ENCODE peak calls at places on chromosomes 6 and 20, in seven cellular contexts. Z is CD4-positive, alpha-beta T cell; I is adrenal gland; P is AG09309; T is pancreas; C is fibroblast of mammary gland; R is GM06990. E is an unnamed sample.

GRCh38 chr20:57508831-57509230 is 16.1 kb downstream of the CTCFL start:
- DNase-seq in T (no peak), R (no peak), I (no peak), C (no peak), P (no peak), Z (no peak), E (no peak)

GRCh38 chr6:134165827-134166226 is 113.4 kb upstream of the SLC2A12 start:
- DNase-seq in C (peak; percentile 48), Z (no peak), T (no peak), R (no peak), P (no peak), I (no peak), E (no peak)

GRCh38 chr20:46683939-46684750 is 5.1 kb downstream of the TP53RK start:
- DNase-seq in Z (no peak), T (peak; percentile 63), R (no peak), C (peak; percentile 89), I (peak; percentile 72), P (no peak), E (no peak)

GRCh38 chr6:11458509-11458908 is 79.0 kb upstream of the TMEM170B start:
- DNase-seq in Z (no peak), R (no peak), C (no peak), T (no peak), P (no peak), I (no peak), E (no peak)

GRCh38 chr6:47352169-47352568 is 42.5 kb upstream of the TNFRSF21 start:
- DNase-seq in I (no peak), Z (no peak), P (no peak), R (no peak), C (no peak), T (no peak), E (no peak)

GRCh38 chr6:22952076-22952475 is 382.7 kb downstream of the HDGFL1 start:
- DNase-seq in R (no peak), P (no peak), I (no peak), Z (no peak), T (no peak), C (no peak), E (no peak)

GRCh38 chr6:146582857-146583256 is 15.9 kb upstream of the ADGB start:
- DNase-seq in I (peak; percentile 48), P (no peak), T (no peak), Z (no peak), C (peak; percentile 24), R (no peak), E (no peak)

GRCh38 chr20:40564997-40565680 is 123.9 kb downstream of the MAFB start:
- DNase-seq in Z (no peak), R (no peak), T (no peak), P (no peak), C (peak; percentile 92), I (peak; percentile 39), E (no peak)

GRCh38 chr6:37221585-37222124 is 35.9 kb upstream of the TBC1D22B start:
- DNase-seq in C (no peak), Z (no peak), I (no peak), T (no peak), P (no peak), R (no peak), E (no peak)

GRCh38 chr20:18543932-18544331 is 23.3 kb upstream of the SMIM26 start:
- DNase-seq in I (no peak), T (peak; percentile 96), Z (no peak), P (no peak), C (no peak), R (no peak), E (no peak)

GRCh38 chr6:73667798-73668197 is 14.0 kb upstream of the SLC17A5 start:
- DNase-seq in R (no peak), T (no peak), Z (no peak), P (no peak), I (no peak), C (no peak), E (no peak)

GRCh38 chr6:149545258-149545753 is 537 bp downstream of the PPIL4 start:
- DNase-seq in I (peak; percentile 48), R (peak; percentile 31), P (peak; percentile 21), Z (peak; percentile 53), C (peak; percentile 71), T (peak; percentile 45), E (no peak)
- TF ChIP-seq CTCF in I (no peak), R (peak; percentile 39), P (no peak), Z (no peak), C (no peak), T (no peak), E (peak; percentile 56)

DNA sequence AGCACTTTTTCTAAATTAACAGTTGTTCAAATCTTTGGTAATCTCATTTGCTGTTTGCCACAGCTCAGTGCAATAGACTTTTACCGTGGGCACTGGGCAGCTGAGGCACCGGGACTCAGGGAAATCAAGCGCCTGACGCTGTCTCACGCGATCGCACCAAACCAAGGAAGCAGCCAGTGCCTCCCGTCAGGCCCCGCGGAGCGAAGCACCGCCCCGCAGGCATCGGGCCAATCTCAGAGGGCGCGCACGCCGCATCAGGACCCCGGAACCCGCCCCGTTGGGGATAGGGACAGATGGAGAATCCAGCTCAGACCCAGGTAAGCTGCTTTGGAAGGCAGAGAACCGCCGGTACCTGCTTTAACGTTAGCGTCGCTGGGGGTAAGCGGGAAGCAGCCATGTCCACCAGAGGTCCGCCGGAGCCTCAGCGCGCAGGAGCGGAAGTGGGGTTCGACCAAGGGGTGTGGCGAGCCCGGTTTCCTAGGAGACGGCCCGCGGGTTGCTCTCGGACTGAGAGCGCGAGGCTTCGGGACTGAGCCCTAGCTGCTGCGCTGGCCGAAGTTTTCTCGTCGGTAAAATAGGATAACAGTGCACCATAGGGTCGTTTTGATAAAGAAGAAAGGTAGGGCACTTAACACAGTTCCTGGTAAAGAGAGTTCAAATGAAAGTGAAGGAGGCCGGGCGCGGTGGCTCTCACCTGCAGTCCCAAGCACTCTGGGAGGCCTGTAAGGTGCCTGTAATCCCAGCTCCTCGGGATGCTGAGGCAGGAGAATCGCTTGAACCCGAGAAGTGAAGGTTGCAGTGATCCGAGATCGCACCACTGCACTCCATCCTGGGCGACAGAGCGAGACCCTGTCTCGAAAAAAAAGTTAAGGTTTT is at the start of gene LYRM2:
- DNase-seq in T (peak; percentile 95), Z (peak; percentile 84), I (peak; percentile 96), R (peak; percentile 94), P (peak; percentile 55), C (peak; percentile 89), E (peak; percentile 98)
- TF ChIP-seq CTCF in T (no peak), Z (no peak), I (no peak), R (no peak), P (no peak), C (peak; percentile 3), E (peak; percentile 34)

DNA sequence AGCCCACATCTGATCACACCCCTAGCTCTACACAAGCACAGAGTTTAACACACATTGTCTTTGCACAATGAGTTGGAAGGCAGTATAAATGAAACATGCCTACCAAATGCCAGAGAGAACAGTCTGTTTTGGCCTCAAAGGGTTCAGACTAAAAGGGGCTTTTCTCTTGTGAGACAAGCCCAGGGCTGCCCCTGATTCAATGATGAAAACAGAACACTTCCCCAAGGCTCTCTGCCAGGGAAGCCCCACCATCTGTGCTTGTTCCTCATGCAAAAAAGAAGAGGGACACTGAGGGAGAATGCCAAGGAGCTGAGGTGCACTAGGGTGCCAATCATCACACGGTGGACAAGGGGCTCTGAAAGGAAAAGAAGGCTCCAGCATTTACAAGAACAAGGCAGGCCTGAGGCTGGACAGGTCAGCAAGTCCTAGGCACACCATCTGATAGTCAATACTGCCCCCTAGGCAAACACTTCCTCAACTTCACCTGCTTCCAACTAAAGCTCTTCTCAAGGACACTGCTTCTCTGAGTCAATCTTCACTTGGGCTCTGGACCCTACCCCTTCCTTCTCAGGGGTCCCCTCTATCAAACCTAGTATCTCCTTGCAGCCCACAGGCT is 37.5 kb upstream of the SLC4A11 start:
- DNase-seq in T (no peak), R (no peak), C (peak; percentile 39), P (no peak), Z (no peak), I (peak; percentile 40), E (no peak)
- TF ChIP-seq CTCF in T (no peak), R (peak; percentile 46), C (peak; percentile 31), P (peak; percentile 23), Z (no peak), I (peak; percentile 30), E (peak; percentile 53)

DNA sequence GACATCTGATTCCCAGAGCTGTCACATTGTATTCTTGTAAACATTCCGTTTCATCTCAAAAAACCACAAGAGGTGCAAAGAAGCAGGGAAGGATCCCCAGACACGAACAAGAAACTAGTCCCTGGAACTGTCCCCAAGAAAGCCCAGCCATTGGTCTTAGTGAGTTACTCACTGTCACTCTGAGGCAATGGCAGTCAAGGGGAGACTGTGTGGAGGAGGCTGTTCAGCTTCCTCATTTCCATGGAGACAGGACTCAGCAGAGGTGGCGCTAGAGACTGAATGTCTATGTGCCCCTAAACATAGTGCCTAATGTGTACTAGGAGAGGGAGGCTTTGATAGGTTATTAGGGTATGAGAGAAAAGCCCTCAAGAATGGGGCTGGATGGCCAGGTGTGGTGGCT is 11.1 kb downstream of the ULBP1 start:
- DNase-seq in Z (no peak), I (no peak), C (no peak), R (no peak), T (no peak), P (no peak), E (no peak)
- TF ChIP-seq CTCF in Z (no peak), I (no peak), C (no peak), R (no peak), T (no peak), P (no peak), E (no peak)

DNA sequence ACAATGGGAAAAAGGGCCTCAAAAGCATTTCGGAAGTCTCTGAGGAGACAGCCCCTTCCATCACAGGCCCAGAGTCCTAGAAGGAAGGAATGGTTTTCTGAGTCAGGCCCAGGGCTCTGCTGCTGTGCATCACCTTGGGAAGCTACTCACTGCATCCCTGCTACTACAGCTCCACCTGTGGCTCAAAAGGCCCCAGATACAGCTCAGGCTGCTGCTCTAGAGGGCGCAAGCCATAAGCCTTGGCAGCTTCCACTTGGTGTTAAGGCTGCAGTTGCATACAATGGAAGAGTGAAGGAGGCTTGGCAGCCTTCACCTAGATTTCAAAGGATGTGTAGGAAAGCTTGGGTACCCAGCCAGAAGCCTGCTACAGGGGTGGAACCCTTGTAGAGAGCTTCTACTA is 54.8 kb downstream of the MEI4 start:
- DNase-seq in T (no peak), Z (no peak), P (no peak), I (no peak), R (no peak), C (no peak), E (no peak)
- TF ChIP-seq CTCF in T (no peak), Z (no peak), P (no peak), I (no peak), R (no peak), C (no peak), E (no peak)